ENCODE peak calls at places on chromosomes 1 and 21, in six cellular contexts. N, R, G, T, M and B are unnamed samples.

GRCh38 chr1:231934797-231935196 is 308.2 kb downstream of the DISC1 start:
- DNase-seq in R (peak; percentile 91), N (no peak), M (no peak), T (no peak), G (no peak), B (no peak)

GRCh38 chr1:156705918-156706646 is 699 bp upstream of the CRABP2 start:
- DNase-seq in G (peak; percentile 42), N (peak; percentile 97), M (no peak), R (peak; percentile 43), T (peak; percentile 97), B (peak; percentile 81)

GRCh38 chr1:60970081-60970509 is 112.3 kb upstream of the NFIA start:
- DNase-seq in M (no peak), T (no peak), G (no peak), N (no peak), R (peak; percentile 8), B (no peak)

GRCh38 chr21:17548262-17548661 is 35.4 kb downstream of the CXADR start:
- DNase-seq in R (no peak), G (no peak), T (no peak), N (no peak), M (no peak), B (no peak)

GRCh38 chr1:156927215-156928042 is 7.0 kb downstream of the LRRC71 start:
- DNase-seq in T (peak; percentile 97), M (peak; percentile 29), R (peak; percentile 62), N (peak; percentile 88), G (peak; percentile 33), B (peak; percentile 88)

GRCh38 chr1:65393345-65393744 is 27.1 kb upstream of the LEPR start:
- DNase-seq in T (no peak), N (no peak), G (no peak), R (no peak), M (no peak), B (no peak)

GRCh38 chr1:157137773-157138219 is 399 bp downstream of the ETV3 start:
- DNase-seq in R (no peak), G (no peak), N (no peak), M (no peak), T (no peak), B (no peak)

GRCh38 chr1:19872190-19872589 is 10.0 kb upstream of the OTUD3 start:
- DNase-seq in R (peak; percentile 50), T (no peak), M (no peak), N (no peak), G (no peak), B (no peak)

GRCh38 chr1:39346876-39347275 is 142.4 kb downstream of the MACF1 start:
- DNase-seq in N (no peak), T (no peak), G (no peak), M (no peak), R (no peak), B (no peak)

GRCh38 chr1:156052862-156053769 is 482 bp downstream of the UBQLN4 start:
- DNase-seq in T (peak; percentile 93), N (peak; percentile 86), G (peak; percentile 65), R (peak; percentile 77), M (peak; percentile 43), B (peak; percentile 88)

GRCh38 chr21:21029159-21029558 is 30.9 kb downstream of the NCAM2 start:
- DNase-seq in G (no peak), T (no peak), N (no peak), M (no peak), R (no peak), B (no peak)

GRCh38 chr1:67853704-67854103 is 20.4 kb upstream of the GNG12 start:
- DNase-seq in N (peak; percentile 74), T (peak; percentile 98), G (no peak), M (peak; percentile 64), R (peak; percentile 89), B (peak; percentile 87)